ENCODE peak calls at places on chromosomes 4 and X, in six cellular contexts. Z is upper lobe of right lung, W is colonic mucosa, N is mucosa of descending colon, S is IMR-90, R is SK-N-SH. P is an unnamed sample.

GRCh38 chrX:30957753-30958152 is 68.7 kb upstream of the TAB3 start:
- DNase-seq in Z (no peak), W (no peak), N (peak; percentile 16), S (peak; percentile 1), R (no peak), P (no peak)

GRCh38 chr4:3013839-3014350 is 50.5 kb downstream of the GRK4 start:
- DNase-seq in Z (no peak), W (no peak), N (no peak), S (no peak), R (no peak), P (no peak)

GRCh38 chr4:183413562-183414200 is 30.8 kb upstream of the CDKN2AIP start:
- DNase-seq in Z (peak; percentile 53), W (no peak), N (no peak), S (no peak), R (no peak), P (no peak)

GRCh38 chr4:80006935-80007744 is 65.9 kb downstream of the ANTXR2 start:
- DNase-seq in Z (no peak), W (no peak), N (no peak), S (peak; percentile 73), R (peak; percentile 9), P (no peak)

GRCh38 chr4:82905205-82905604 is 4.7 kb downstream of the THAP9 start:
- DNase-seq in Z (no peak), W (no peak), N (no peak), S (peak; percentile 64), R (no peak), P (no peak)

GRCh38 chrX:1481636-1482529 is 29.2 kb upstream of the ASMTL start:
- DNase-seq in Z (peak; percentile 71), W (peak; percentile 57), N (peak; percentile 64), S (peak; percentile 76), R (no peak), P (peak; percentile 59)

GRCh38 chr4:48698029-48698901 is 81.8 kb downstream of the FRYL start:
- DNase-seq in Z (no peak), W (peak; percentile 86), N (peak; percentile 74), S (peak; percentile 85), R (no peak), P (peak; percentile 56)

GRCh38 chrX:53266914-53267313 is 14.5 kb downstream of the IQSEC2 start:
- DNase-seq in Z (no peak), W (no peak), N (no peak), S (no peak), R (no peak), P (no peak)

GRCh38 chr4:37670249-37670648 is 15.9 kb downstream of the RELL1 start:
- DNase-seq in Z (no peak), W (no peak), N (no peak), S (no peak), R (no peak), P (no peak)

DNA sequence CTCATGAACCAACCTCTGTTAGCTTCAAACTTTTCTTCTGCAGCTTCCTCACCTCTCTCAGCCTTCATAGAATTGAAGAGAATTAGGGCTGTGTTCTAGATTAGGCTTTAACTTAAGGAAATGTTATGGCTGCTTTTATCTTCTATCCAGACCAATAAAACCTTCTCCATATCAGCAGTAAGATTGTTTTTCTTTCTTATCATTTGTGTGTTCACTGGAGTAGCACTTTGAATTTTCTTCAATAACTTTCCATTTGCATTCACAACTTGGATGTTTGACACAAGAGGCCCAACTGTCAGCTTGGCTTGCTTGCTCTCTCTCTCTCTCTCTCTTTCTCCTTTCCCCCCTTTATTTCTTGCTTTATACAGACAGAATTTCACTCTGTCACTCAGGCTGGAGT is 22.8 kb upstream of the SOWAHB start:
- DNase-seq in Z (no peak), W (no peak), N (no peak), S (no peak), R (no peak), P (no peak)
- H3K36me3 ChIP-seq in Z (no peaks in the 10 kb centered on the region), W (no peaks in the 10 kb centered on the region), N (no peaks in the 10 kb centered on the region), S (no peaks in the 10 kb centered on the region), R (no peaks in the 10 kb centered on the region), P (no peaks in the 10 kb centered on the region)

GRCh38 chrX:71393919-71394318 is 27.8 kb downstream of the TAF1 start:
- DNase-seq in Z (no peak), W (no peak), N (no peak), S (no peak), R (no peak), P (no peak)
- H3K36me3 ChIP-seq in Z (peaks cover 92% of the 10 kb centered on the region), W (no peaks in the 10 kb centered on the region), N (no peaks in the 10 kb centered on the region), S (peaks cover 35% of the 10 kb centered on the region), R (peaks cover 78% of the 10 kb centered on the region), P (no peaks in the 10 kb centered on the region)

DNA sequence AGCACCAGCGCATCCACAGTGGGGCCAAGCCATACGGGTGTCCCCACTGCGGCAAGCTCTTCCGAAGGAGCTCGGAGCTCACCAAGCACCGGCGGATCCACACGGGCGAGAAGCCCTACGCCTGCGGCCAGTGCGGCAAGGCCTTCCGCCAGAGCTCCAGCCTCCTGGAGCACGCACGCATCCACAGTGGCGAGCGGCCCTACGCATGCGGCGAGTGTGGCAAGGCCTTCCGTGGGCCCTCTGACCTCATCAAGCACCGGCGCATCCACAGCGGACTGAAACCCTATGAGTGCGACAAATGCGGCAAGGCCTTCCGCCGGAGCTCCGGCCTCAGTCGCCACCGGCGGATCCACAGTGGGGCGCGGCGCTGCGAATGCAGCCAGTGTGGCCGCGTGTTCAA is 13.6 kb downstream of the ZNF275 start:
- DNase-seq in Z (no peak), W (no peak), N (no peak), S (no peak), R (no peak), P (no peak)
- H3K36me3 ChIP-seq in Z (peaks cover 28% of the 10 kb centered on the region), W (no peaks in the 10 kb centered on the region), N (no peaks in the 10 kb centered on the region), S (peaks cover 27% of the 10 kb centered on the region), R (peaks cover 6% of the 10 kb centered on the region), P (peaks cover 24% of the 10 kb centered on the region)

GRCh38 chr4:5754529-5754881 is 43.5 kb downstream of the EVC start:
- DNase-seq in Z (peak; percentile 37), W (no peak), N (no peak), S (no peak), R (no peak), P (no peak)
- H3K36me3 ChIP-seq in Z (peaks cover 37% of the 10 kb centered on the region), W (no peaks in the 10 kb centered on the region), N (no peaks in the 10 kb centered on the region), S (peaks cover 64% of the 10 kb centered on the region), R (peaks cover 21% of the 10 kb centered on the region), P (no peaks in the 10 kb centered on the region)

GRCh38 chr4:41665808-41666207 is 82.7 kb downstream of the PHOX2B start:
- DNase-seq in Z (no peak), W (no peak), N (no peak), S (no peak), R (no peak), P (no peak)

GRCh38 chr4:41670530-41670929 is 78.0 kb downstream of the PHOX2B start:
- DNase-seq in Z (no peak), W (no peak), N (no peak), S (no peak), R (no peak), P (no peak)

GRCh38 chr4:41668024-41668423 is 80.5 kb downstream of the PHOX2B start:
- DNase-seq in Z (no peak), W (no peak), N (no peak), S (no peak), R (no peak), P (no peak)

GRCh38 chr4:41670982-41671381 is 77.5 kb downstream of the PHOX2B start:
- DNase-seq in Z (no peak), W (no peak), N (no peak), S (no peak), R (no peak), P (no peak)
- H3K36me3 ChIP-seq in Z (peaks cover 81% of the 10 kb centered on the region), W (no peaks in the 10 kb centered on the region), N (no peaks in the 10 kb centered on the region), S (no peaks in the 10 kb centered on the region), R (no peaks in the 10 kb centered on the region), P (peaks cover 88% of the 10 kb centered on the region)

GRCh38 chrX:10519761-10520160 is 100.6 kb downstream of the MID1 start:
- DNase-seq in Z (no peak), W (no peak), N (no peak), S (peak; percentile 12), R (no peak), P (no peak)
- H3K36me3 ChIP-seq in Z (no peaks in the 10 kb centered on the region), W (no peaks in the 10 kb centered on the region), N (no peaks in the 10 kb centered on the region), S (no peaks in the 10 kb centered on the region), R (no peaks in the 10 kb centered on the region), P (peaks cover 11% of the 10 kb centered on the region)

GRCh38 chr4:1317177-1318045 is 27.7 kb downstream of the MAEA start:
- DNase-seq in Z (no peak), W (no peak), N (no peak), S (no peak), R (no peak), P (peak; percentile 16)
- H3K36me3 ChIP-seq in Z (peaks cover 64% of the 10 kb centered on the region), W (peaks cover 22% of the 10 kb centered on the region), N (peaks cover 12% of the 10 kb centered on the region), S (peaks cover 57% of the 10 kb centered on the region), R (peaks cover 56% of the 10 kb centered on the region), P (peaks cover 31% of the 10 kb centered on the region)

P was measured in heart left ventricle.